ENCODE peak calls at places on chromosomes 12 and 14, in five cellular contexts. B is transverse colon; C is CD8-positive, alpha-beta T cell; V is AG10803; T is AG09309. F is an unnamed sample.

GRCh38 chr14:54686219-54686870 is 119.4 kb downstream of the SAMD4A start:
- DNase-seq in B (no peak), C (no peak), V (peak), T (peak), F (peak)

GRCh38 chr12:33476058-33476457 is 36.4 kb upstream of the SYT10 start:
- DNase-seq in B (no peak), C (no peak), V (no peak), T (no peak), F (no peak)

GRCh38 chr14:26401170-26401968 is 196.5 kb downstream of the NOVA1 start:
- DNase-seq in B (no peak), C (no peak), V (no peak), T (no peak), F (no peak)

GRCh38 chr14:99733221-99733550 is 49.1 kb downstream of the CYP46A1 start:
- DNase-seq in B (no peak), C (no peak), V (no peak), T (no peak), F (no peak)

GRCh38 chr14:21227981-21228380 is 41.3 kb downstream of the HNRNPC start:
- DNase-seq in B (no peak), C (no peak), V (no peak), T (no peak), F (no peak)

GRCh38 chr14:36268957-36269734 is 51.3 kb downstream of the MBIP start:
- DNase-seq in B (no peak), C (no peak), V (no peak), T (no peak), F (no peak)

GRCh38 chr12:92597118-92597517 is 105.7 kb upstream of the PLEKHG7 start:
- DNase-seq in B (no peak), C (no peak), V (no peak), T (no peak), F (no peak)

GRCh38 chr14:67722293-67722692 is 20.6 kb downstream of the RDH12 start:
- DNase-seq in B (peak), C (no peak), V (peak), T (no peak), F (no peak)

GRCh38 chr14:22339277-22339676 is 249.7 kb downstream of the DAD1 start:
- DNase-seq in B (peak), C (no peak), V (peak), T (no peak), F (no peak)

GRCh38 chr12:64781374-64782029 is 22.3 kb upstream of the GNS start:
- DNase-seq in B (no peak), C (no peak), V (no peak), T (no peak), F (no peak)

DNA sequence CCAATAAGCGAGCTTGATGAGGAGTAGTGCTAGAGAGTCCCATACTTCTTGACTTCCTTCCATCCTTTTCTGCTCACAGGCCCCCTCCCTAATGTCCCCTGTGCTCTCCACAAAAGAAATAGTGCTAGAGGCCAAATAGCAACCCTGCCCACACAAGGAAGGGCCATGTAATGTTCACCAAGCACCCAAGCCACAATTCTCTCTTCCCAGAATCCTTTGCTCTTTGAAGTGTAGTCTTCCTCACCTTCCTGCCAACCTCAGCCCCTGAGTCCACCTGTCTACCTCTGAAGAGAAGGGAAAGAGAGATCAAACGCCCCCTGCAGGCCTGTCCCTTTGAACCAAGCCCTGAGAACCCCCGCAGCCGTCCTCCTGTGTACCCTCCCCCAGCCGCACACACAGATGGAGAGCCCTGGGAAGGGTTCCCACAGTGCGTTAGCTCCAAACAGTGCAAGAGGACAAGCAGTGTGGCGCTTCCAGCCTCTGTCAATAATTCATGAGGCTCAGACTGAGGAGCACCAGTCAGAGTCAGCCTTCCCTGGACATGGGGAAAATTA is 1.9 kb upstream of the DHRS4 start:
- DNase-seq in B (no peak), C (no peak), V (no peak), T (no peak), F (no peak)
- TF ChIP-seq CTCF in B (no peak), C (no peak), V (peak), T (peak), F (no peak)

GRCh38 chr12:132131952-132132351 is 12.2 kb downstream of the DDX51 start:
- DNase-seq in B (no peak), C (no peak), V (no peak), T (no peak), F (no peak)
- TF ChIP-seq CTCF in B (no peak), C (no peak), V (no peak), T (no peak), F (no peak)

DNA sequence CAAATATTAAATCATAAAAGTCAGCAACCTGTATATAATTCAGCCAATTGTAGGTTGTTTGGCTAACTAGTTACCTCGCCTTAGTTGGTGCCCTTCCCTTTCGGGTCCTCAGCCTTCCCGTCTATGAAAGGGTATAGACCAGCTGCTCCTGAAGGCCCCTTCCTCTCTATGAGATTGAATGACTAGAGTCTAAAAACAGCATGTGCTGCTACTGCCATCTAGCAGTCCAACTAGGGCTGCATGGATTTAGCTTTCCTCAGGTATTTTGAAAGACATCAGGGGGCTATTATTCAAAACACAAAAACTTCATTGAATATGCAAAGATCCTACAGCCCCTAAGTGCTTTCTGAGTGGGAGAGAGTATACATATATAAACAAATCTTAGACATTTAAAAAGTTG is 37.0 kb upstream of the TMEM263 start:
- DNase-seq in B (no peak), C (no peak), V (no peak), T (no peak), F (no peak)
- TF ChIP-seq CTCF in B (peak), C (no peak), V (peak), T (peak), F (peak)

DNA sequence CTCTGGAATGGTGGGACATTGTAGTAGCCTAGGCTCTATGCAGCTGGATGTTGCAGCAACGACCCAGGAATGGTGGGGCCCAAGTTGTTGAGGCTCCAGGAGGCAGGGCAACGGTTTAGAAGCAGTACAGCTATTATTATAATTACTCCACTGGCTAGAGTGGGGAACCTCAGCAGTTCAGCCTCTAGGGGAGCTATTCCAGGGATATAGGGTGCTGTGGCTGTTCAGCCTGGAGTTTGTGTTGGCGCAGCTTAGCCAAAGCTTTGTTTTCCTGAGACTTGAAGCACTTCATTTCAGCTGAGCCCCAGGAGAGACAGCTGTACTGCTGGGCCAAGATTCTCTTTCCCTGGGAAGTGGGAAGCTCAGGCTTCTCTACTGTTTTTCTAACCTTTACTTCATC is 1023.0 kb upstream of the ATXN7L3B start:
- DNase-seq in B (no peak), C (no peak), V (no peak), T (no peak), F (no peak)
- TF ChIP-seq CTCF in B (no peak), C (no peak), V (no peak), T (no peak), F (no peak)

GRCh38 chr14:92703516-92703915 is 44.9 kb downstream of the LGMN start:
- DNase-seq in B (no peak), C (no peak), V (no peak), T (no peak), F (no peak)
- TF ChIP-seq CTCF in B (no peak), C (no peak), V (no peak), T (no peak), F (no peak)

DNA sequence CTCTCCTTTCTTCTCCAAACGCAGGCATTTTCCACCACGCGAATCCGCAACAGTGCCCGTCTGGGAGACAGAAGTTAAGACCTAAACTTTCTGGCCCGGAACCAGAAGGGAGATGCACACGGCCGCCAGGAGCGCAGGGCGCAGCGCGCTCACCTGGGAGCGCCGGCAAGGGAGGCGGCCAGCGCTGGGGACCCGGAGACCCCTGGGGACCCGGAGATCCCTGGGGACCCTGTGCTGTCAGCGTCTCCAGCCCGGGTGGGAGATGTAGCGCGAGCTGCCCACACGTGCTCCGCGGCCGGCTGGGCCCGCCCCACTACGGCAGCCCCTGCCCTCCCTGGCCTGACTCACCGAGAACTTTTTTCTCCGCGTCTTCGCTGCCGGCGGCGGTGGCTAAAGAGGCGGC is 620 bp downstream of the YBX3 start:
- DNase-seq in B (peak), C (peak), V (peak), T (peak), F (no peak)
- TF ChIP-seq CTCF in B (peak), C (peak), V (peak), T (no peak), F (peak)

GRCh38 chr12:52607314-52607713 is 6.1 kb upstream of the KRT72 start:
- DNase-seq in B (no peak), C (no peak), V (no peak), T (no peak), F (no peak)
- TF ChIP-seq CTCF in B (no peak), C (no peak), V (no peak), T (no peak), F (no peak)

DNA sequence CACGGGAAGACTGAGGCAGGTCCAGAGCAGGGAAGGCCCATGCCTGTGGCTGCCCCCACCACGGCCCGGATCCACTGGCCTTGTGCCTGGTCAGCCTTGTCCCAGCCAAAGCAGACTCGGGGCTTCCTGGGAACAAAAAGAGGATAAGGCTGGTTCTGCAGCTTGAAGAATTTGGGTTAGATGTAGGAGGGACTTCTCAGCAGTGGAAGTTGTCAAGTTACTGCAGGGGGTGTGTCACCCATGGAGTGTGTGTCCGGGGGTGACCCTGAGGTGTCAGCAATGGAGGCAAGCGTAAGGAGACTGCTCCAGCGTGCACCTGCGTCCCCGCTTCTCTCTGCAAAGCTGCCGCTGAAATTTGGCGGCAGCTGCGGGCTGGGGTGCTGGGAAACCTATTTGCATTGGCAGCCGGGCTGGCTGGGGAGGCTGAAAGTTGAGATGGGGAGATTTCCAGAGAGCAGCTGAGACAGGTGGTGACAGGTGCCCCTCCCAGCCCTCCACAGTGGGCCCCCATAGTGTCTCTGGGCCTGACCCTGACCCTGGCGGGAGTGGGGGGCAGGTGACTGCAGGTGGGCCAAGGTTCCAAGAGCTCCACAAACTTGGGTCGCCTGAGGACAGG is 12.5 kb upstream of the TNFAIP2 start:
- DNase-seq in B (peak), C (no peak), V (no peak), T (no peak), F (no peak)
- TF ChIP-seq CTCF in B (no peak), C (no peak), V (no peak), T (no peak), F (no peak)

F was measured in BJ.